ENCODE peak calls at places on chromosomes 12 and 14, in nine cellular contexts. R is stomach, A is HCT116, W is IMR-90, K is lung, S is astrocyte of the spinal cord, N is BE2C, G is lower lobe of right lung, E is neural progenitor cell. Q is an unnamed sample.

GRCh38 chr12:74776378-74776777 is 238.7 kb downstream of the ATXN7L3B start:
- DNase-seq in R (no peak), A (no peak), W (no peak), K (no peak), S (no peak), N (no peak), G (no peak), E (no peak), Q (no peak)

GRCh38 chr14:31336646-31337045 is 83.7 kb downstream of the HEATR5A start:
- DNase-seq in R (no peak), A (no peak), W (peak), K (no peak), S (no peak), N (no peak), G (no peak), E (peak), Q (peak)

GRCh38 chr12:108239378-108239777 is 99.7 kb downstream of the CMKLR1 start:
- DNase-seq in R (no peak), A (no peak), W (no peak), K (no peak), S (no peak), N (no peak), G (no peak), E (no peak), Q (no peak)

GRCh38 chr14:71246539-71246938 is 339.3 kb downstream of the PCNX1 start:
- DNase-seq in R (no peak), A (no peak), W (no peak), K (no peak), S (no peak), N (no peak), G (no peak), E (no peak), Q (no peak)

GRCh38 chr12:123752046-123752445 is 10.1 kb upstream of the DNAH10 start:
- DNase-seq in R (no peak), A (no peak), W (no peak), K (no peak), S (no peak), N (no peak), G (no peak), E (no peak), Q (no peak)

GRCh38 chr12:96343347-96343954 is 56.8 kb downstream of the CDK17 start:
- DNase-seq in R (no peak), A (no peak), W (peak), K (no peak), S (peak), N (no peak), G (no peak), E (no peak), Q (peak)

GRCh38 chr12:120760349-120761245 is 35.0 kb downstream of the ACADS start:
- DNase-seq in R (no peak), A (no peak), W (no peak), K (no peak), S (no peak), N (no peak), G (no peak), E (no peak), Q (no peak)

GRCh38 chr12:53935562-53936341 is 2.9 kb upstream of the HOXC13 start:
- DNase-seq in R (no peak), A (no peak), W (no peak), K (no peak), S (no peak), N (no peak), G (no peak), E (no peak), Q (no peak)

GRCh38 chr14:85233756-85234545 is 296.0 kb upstream of the FLRT2 start:
- DNase-seq in R (no peak), A (no peak), W (peak), K (no peak), S (peak), N (no peak), G (no peak), E (no peak), Q (peak)

GRCh38 chr12:50026691-50027090 is 1.4 kb upstream of the RACGAP1 start:
- DNase-seq in R (no peak), A (no peak), W (no peak), K (no peak), S (no peak), N (no peak), G (no peak), E (no peak), Q (no peak)

GRCh38 chr14:79465651-79466050 is 745.7 kb downstream of the DIO2 start:
- DNase-seq in R (no peak), A (no peak), W (peak), K (no peak), S (no peak), N (no peak), G (no peak), E (no peak), Q (no peak)

GRCh38 chr12:9071976-9072375 is 43.7 kb downstream of the A2M start:
- DNase-seq in R (no peak), A (no peak), W (no peak), K (no peak), S (no peak), N (no peak), G (no peak), E (no peak), Q (no peak)

GRCh38 chr12:25615119-25615518 is 62.0 kb upstream of the LMNTD1 start:
- DNase-seq in R (no peak), A (no peak), W (peak), K (no peak), S (peak), N (no peak), G (no peak), E (no peak), Q (peak)

GRCh38 chr12:22286569-22286968 is 47.9 kb downstream of the ST8SIA1 start:
- DNase-seq in R (no peak), A (no peak), W (peak), K (no peak), S (peak), N (no peak), G (no peak), E (no peak), Q (peak)

GRCh38 chr14:59869381-59870255 is 958 bp downstream of the RTN1 start:
- DNase-seq in R (no peak), A (no peak), W (no peak), K (no peak), S (no peak), N (no peak), G (peak), E (peak), Q (no peak)

GRCh38 chr12:52539821-52540173 is 13.1 kb downstream of the KRT71 start:
- DNase-seq in R (no peak), A (no peak), W (no peak), K (no peak), S (no peak), N (no peak), G (no peak), E (no peak), Q (no peak)

GRCh38 chr12:121975029-121975428 is 46.7 kb upstream of the BCL7A start:
- DNase-seq in R (no peak), A (no peak), W (no peak), K (no peak), S (no peak), N (no peak), G (no peak), E (peak), Q (no peak)

GRCh38 chr14:24298892-24299254 is 707 bp downstream of the DHRS1 start:
- DNase-seq in R (no peak), A (peak), W (peak), K (no peak), S (peak), N (peak), G (no peak), E (no peak), Q (peak)

GRCh38 chr14:100130471-100130870 is 29.0 kb downstream of the DEGS2 start:
- DNase-seq in R (no peak), A (no peak), W (no peak), K (no peak), S (no peak), N (no peak), G (no peak), E (no peak), Q (no peak)

GRCh38 chr14:64764641-64765520 is 60.7 kb downstream of the PLEKHG3 start:
- DNase-seq in R (peak), A (peak), W (peak), K (peak), S (peak), N (peak), G (peak), E (peak), Q (peak)
- H3K4me3 ChIP-seq in R (peak), A (no peak), W (no peak), K (no peak), S (no peak), N (peak), G (no peak), E (no peak), Q (peak)

GRCh38 chr14:105978618-105979295 is 452.4 kb downstream of the TMEM121 start:
- DNase-seq in R (no peak), A (no peak), W (no peak), K (no peak), S (no peak), N (no peak), G (no peak), E (no peak), Q (no peak)

GRCh38 chr14:105979446-105979845 is 453.1 kb downstream of the TMEM121 start:
- DNase-seq in R (no peak), A (no peak), W (no peak), K (no peak), S (no peak), N (no peak), G (no peak), E (no peak), Q (no peak)

GRCh38 chr14:105971593-105972500 is 445.5 kb downstream of the TMEM121 start:
- DNase-seq in R (no peak), A (no peak), W (no peak), K (no peak), S (no peak), N (no peak), G (no peak), E (no peak), Q (no peak)

GRCh38 chr14:105980224-105980623 is 453.8 kb downstream of the TMEM121 start:
- DNase-seq in R (no peak), A (no peak), W (no peak), K (no peak), S (no peak), N (no peak), G (no peak), E (no peak), Q (no peak)

DNA sequence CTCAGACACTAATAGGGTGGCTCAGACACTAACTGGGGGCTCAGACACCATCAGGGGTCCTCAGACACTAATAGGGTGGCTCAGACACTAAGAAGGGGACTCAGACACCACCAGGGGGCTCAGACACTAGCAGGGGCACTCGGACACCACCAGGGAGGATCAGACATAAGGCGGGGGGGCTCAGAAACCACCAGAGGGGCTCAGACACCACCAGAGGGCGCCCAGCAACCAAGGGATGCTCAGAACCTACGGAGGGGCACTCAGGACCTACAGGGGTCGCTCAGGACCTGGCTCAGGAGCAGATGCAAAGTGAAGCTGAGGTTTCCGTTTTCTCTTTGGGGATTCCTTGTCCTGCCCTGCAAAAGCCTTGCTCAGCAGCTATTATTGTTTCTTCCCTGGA is 448.5 kb downstream of the TMEM121 start:
- DNase-seq in R (no peak), A (peak), W (no peak), K (no peak), S (no peak), N (peak), G (no peak), E (no peak), Q (no peak)
- TF ChIP-seq CTCF in R (no peak), A (peak), W (no peak), K (peak), S (no peak), N (peak), G (peak), E (no peak), Q (no peak)

GRCh38 chr12:57620245-57620935 is 9.2 kb downstream of the ARHGEF25 start:
- DNase-seq in R (no peak), A (no peak), W (no peak), K (no peak), S (no peak), N (no peak), G (no peak), E (no peak), Q (no peak)

GRCh38 chr12:57620936-57621496 is 9.8 kb downstream of the ARHGEF25 start:
- DNase-seq in R (no peak), A (no peak), W (no peak), K (no peak), S (no peak), N (no peak), G (no peak), E (peak), Q (no peak)

GRCh38 chr12:57623385-57623784 is 9.6 kb downstream of the B4GALNT1 start:
- DNase-seq in R (no peak), A (no peak), W (no peak), K (no peak), S (no peak), N (no peak), G (no peak), E (no peak), Q (no peak)

GRCh38 chr12:57622293-57623245 is 10.4 kb downstream of the B4GALNT1 start:
- DNase-seq in R (no peak), A (no peak), W (no peak), K (no peak), S (no peak), N (no peak), G (no peak), E (no peak), Q (no peak)

DNA sequence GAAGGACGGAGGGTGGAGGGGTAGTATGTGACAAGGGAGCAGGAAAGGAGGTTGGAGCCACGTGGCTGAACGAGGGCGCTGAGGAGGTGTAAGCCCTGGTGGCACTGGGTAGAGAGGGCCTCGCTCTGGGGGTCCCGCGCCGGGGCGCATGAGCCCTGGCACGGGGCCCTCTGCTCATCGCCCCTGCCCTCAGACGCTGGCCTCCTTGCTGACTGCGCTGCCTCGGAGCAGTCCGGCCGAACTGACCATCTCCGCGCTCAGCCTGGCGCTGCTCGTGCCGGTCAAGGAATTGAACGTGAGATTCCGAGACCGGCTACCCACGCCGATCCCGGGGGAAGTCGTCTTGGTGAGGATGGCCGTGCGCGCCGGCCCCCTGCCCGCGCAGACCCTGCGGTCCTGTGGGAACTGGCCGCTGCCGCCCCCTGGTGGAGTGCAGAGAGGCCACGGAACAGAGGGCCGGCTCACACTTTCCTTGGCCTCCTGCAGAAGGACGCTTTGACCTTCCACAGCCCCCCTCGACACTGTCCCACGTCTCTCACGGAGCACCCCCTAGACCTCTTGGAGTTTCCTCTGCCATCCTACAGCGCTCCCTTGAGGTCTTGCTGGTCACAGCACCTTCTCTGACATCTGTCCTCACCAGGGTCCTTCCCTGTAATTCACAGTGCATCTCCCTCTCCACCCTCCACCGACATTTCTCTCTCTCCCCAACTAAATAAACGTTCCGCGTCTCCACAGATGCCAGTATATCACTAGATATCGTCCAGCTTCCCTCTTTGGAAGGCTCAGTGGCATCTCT is 10.5 kb downstream of the ARHGEF25 start:
- DNase-seq in R (peak), A (peak), W (peak), K (peak), S (no peak), N (peak), G (peak), E (peak), Q (no peak)
- H3K4me3 ChIP-seq in R (peak), A (no peak), W (peak), K (no peak), S (peak), N (peak), G (peak), E (peak), Q (peak)

DNA sequence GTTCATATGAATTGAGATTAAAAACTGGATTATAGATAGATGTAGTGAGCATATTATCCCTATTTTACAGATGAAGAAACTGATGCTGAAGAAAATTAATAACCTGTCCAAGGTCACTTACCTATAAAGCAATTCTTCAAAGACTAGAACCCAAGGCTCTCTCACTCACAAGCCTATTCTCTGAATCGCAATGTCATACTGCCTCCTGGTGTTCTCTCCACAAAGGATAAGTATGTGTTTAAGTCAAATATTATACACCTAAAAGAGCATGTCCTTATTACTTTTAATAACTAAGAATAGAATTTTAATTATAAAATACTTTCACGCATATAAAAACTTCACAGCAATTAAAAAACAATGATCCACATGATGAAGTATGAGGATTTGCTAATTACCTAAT is 721.3 kb upstream of the USP15 start:
- DNase-seq in R (no peak), A (peak), W (no peak), K (no peak), S (no peak), N (no peak), G (no peak), E (peak), Q (no peak)
- TF ChIP-seq CTCF in R (no peak), A (peak), W (no peak), K (no peak), S (no peak), N (no peak), G (no peak), E (peak), Q (no peak)

GRCh38 chr14:68558096-68558495 is 234.8 kb downstream of the ZFP36L1 start:
- DNase-seq in R (no peak), A (no peak), W (no peak), K (no peak), S (no peak), N (no peak), G (no peak), E (no peak), Q (no peak)
- H3K4me3 ChIP-seq in R (no peak), A (no peak), W (no peak), K (no peak), S (no peak), N (no peak), G (no peak), E (no peak), Q (no peak)

GRCh38 chr12:71546322-71546861 is 106.8 kb downstream of the LGR5 start:
- DNase-seq in R (no peak), A (no peak), W (no peak), K (no peak), S (no peak), N (no peak), G (no peak), E (no peak), Q (no peak)

GRCh38 chr12:71552728-71553501 is 110.7 kb downstream of the ZFC3H1 start:
- DNase-seq in R (no peak), A (no peak), W (no peak), K (no peak), S (no peak), N (no peak), G (no peak), E (no peak), Q (no peak)

GRCh38 chr12:71556471-71556870 is 107.2 kb downstream of the ZFC3H1 start:
- DNase-seq in R (no peak), A (no peak), W (no peak), K (no peak), S (no peak), N (no peak), G (no peak), E (no peak), Q (no peak)

GRCh38 chr12:71548906-71549305 is 109.3 kb downstream of the LGR5 start:
- DNase-seq in R (no peak), A (no peak), W (no peak), K (no peak), S (no peak), N (no peak), G (no peak), E (no peak), Q (no peak)

DNA sequence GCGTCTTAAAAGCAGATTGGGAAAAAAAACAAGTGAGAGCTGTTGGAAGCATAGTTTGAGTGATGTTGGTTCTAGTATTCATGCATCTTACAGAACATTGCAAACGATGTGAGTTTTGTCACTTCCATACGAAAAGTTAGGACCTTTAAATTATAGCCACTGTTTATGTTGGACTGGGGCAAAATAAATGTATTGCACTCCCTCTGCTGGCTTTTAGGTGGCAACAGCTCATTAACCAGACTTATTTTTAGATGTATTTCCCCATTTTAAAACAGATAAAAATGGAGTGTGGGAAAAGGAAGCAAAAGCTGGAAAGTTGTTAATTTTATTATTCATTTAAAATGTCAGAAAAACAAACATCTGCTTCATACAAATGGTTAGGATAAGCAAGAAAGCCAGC is 111.9 kb downstream of the LGR5 start:
- DNase-seq in R (no peak), A (peak), W (peak), K (no peak), S (peak), N (no peak), G (no peak), E (peak), Q (peak)
- TF ChIP-seq CTCF in R (no peak), A (peak), W (peak), K (no peak), S (peak), N (peak), G (no peak), E (peak), Q (peak)

GRCh38 chr14:29926228-29926627 is 1.4 kb downstream of the PRKD1 start:
- DNase-seq in R (no peak), A (no peak), W (no peak), K (no peak), S (no peak), N (no peak), G (no peak), E (peak), Q (no peak)

GRCh38 chr14:29925736-29926135 is 1.9 kb downstream of the PRKD1 start:
- DNase-seq in R (no peak), A (no peak), W (peak), K (no peak), S (no peak), N (no peak), G (no peak), E (peak), Q (no peak)

GRCh38 chr14:29927596-29928341 is at the start of gene PRKD1:
- DNase-seq in R (peak), A (no peak), W (peak), K (peak), S (peak), N (peak), G (peak), E (peak), Q (peak)

GRCh38 chr14:29926701-29927595 is 699 bp downstream of the PRKD1 start:
- DNase-seq in R (peak), A (no peak), W (peak), K (peak), S (peak), N (peak), G (peak), E (peak), Q (peak)

DNA sequence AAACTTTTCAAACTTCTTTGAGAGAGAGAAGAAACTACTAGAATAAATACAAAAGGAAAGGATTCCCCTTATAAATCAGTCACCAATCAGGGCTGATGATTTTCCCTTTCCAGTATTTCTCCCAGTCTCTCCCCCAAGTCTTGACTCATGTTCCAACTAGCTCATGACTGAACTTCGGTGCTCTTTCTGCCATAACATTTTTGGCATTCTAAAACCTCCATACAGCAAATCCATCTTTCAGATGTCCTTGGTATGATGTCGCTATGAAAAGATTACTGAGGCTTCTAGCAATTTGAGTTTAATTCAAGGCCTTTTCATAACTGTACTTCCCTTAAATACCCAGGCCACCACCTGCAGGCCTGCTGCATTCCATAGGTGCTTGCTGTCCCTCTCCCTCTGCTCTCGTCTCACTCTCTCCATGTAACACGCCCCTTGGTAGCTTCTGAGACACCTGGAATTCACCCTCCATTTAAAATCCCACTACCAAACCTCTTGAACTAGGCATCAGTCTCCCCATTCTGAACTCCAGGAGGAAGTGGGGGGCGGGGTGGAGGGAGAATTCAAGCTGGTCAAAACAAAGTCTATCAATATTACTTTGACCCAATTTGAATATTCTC is 2.4 kb downstream of the PRKD1 start:
- DNase-seq in R (no peak), A (no peak), W (peak), K (no peak), S (peak), N (no peak), G (no peak), E (peak), Q (no peak)
- H3K4me3 ChIP-seq in R (no peak), A (no peak), W (peak), K (no peak), S (peak), N (no peak), G (peak), E (peak), Q (no peak)

GRCh38 chr12:65106948-65107347 is 14.2 kb downstream of the WIF1 start:
- DNase-seq in R (no peak), A (no peak), W (peak), K (no peak), S (peak), N (no peak), G (no peak), E (no peak), Q (peak)
- TF ChIP-seq CTCF in R (no peak), A (peak), W (peak), K (no peak), S (peak), N (peak), G (peak), E (peak), Q (peak)